ENCODE peak calls at places on chromosomes 2 and 18, in ten cellular contexts. One of them, this sample, is unnamed.

GRCh38 chr2:96359310-96359709 is 23.7 kb downstream of the NCAPH start:
- DNase-seq in dorsolateral prefrontal cortex: peak; percentile 63
- DNase-seq in fibroblast of the aortic adventitia: no peak
- DNase-seq in psoas muscle: no peak
- DNase-seq in fibroblast of mammary gland: no peak
- DNase-seq in HFFc6: no peak
- DNase-seq in WTC11: no peak
- DNase-seq in nephron progenitor cell: no peak
- DNase-seq in left lung: peak; percentile 40
- DNase-seq in adrenal gland: peak; percentile 26
- DNase-seq in this sample: no peak

GRCh38 chr2:94767336-94767735 is 103.9 kb upstream of the TEKT4 start:
- DNase-seq in adrenal gland: no peak
- DNase-seq in nephron progenitor cell: no peak
- DNase-seq in left lung: no peak
- DNase-seq in dorsolateral prefrontal cortex: no peak
- DNase-seq in psoas muscle: no peak
- DNase-seq in fibroblast of the aortic adventitia: no peak
- DNase-seq in fibroblast of mammary gland: no peak
- DNase-seq in HFFc6: no peak
- DNase-seq in WTC11: no peak
- DNase-seq in this sample: no peak

GRCh38 chr2:109226612-109227011 is 97.6 kb downstream of the SH3RF3 start:
- DNase-seq in dorsolateral prefrontal cortex: no peak
- DNase-seq in WTC11: no peak
- DNase-seq in psoas muscle: no peak
- DNase-seq in fibroblast of mammary gland: no peak
- DNase-seq in HFFc6: no peak
- DNase-seq in nephron progenitor cell: no peak
- DNase-seq in adrenal gland: no peak
- DNase-seq in fibroblast of the aortic adventitia: no peak
- DNase-seq in left lung: no peak
- DNase-seq in this sample: no peak

GRCh38 chr2:127498386-127498785 is 27.9 kb downstream of the IWS1 start:
- DNase-seq in HFFc6: peak; percentile 66
- DNase-seq in adrenal gland: no peak
- DNase-seq in left lung: no peak
- DNase-seq in psoas muscle: no peak
- DNase-seq in nephron progenitor cell: no peak
- DNase-seq in dorsolateral prefrontal cortex: no peak
- DNase-seq in WTC11: no peak
- DNase-seq in fibroblast of the aortic adventitia: peak; percentile 21
- DNase-seq in fibroblast of mammary gland: peak; percentile 81
- DNase-seq in this sample: no peak

GRCh38 chr2:203763425-203764272 is 57.2 kb downstream of the CD28 start:
- DNase-seq in WTC11: no peak
- DNase-seq in left lung: no peak
- DNase-seq in nephron progenitor cell: no peak
- DNase-seq in fibroblast of the aortic adventitia: no peak
- DNase-seq in adrenal gland: no peak
- DNase-seq in psoas muscle: no peak
- DNase-seq in HFFc6: no peak
- DNase-seq in fibroblast of mammary gland: no peak
- DNase-seq in dorsolateral prefrontal cortex: no peak
- DNase-seq in this sample: no peak

GRCh38 chr2:217797661-217798069 is 205.1 kb downstream of the TNS1 start:
- DNase-seq in HFFc6: no peak
- DNase-seq in left lung: no peak
- DNase-seq in psoas muscle: peak; percentile 87
- DNase-seq in nephron progenitor cell: no peak
- DNase-seq in fibroblast of mammary gland: peak; percentile 32
- DNase-seq in dorsolateral prefrontal cortex: no peak
- DNase-seq in fibroblast of the aortic adventitia: no peak
- DNase-seq in WTC11: no peak
- DNase-seq in adrenal gland: no peak
- DNase-seq in this sample: no peak

GRCh38 chr2:230666885-230667712 is 45.5 kb upstream of the CAB39 start:
- DNase-seq in nephron progenitor cell: no peak
- DNase-seq in HFFc6: peak; percentile 70
- DNase-seq in psoas muscle: peak; percentile 80
- DNase-seq in fibroblast of the aortic adventitia: peak; percentile 73
- DNase-seq in fibroblast of mammary gland: peak; percentile 77
- DNase-seq in left lung: peak; percentile 63
- DNase-seq in dorsolateral prefrontal cortex: no peak
- DNase-seq in adrenal gland: no peak
- DNase-seq in WTC11: no peak
- DNase-seq in this sample: no peak

GRCh38 chr18:44564922-44565321 is 115.8 kb upstream of the SETBP1 start:
- DNase-seq in adrenal gland: no peak
- DNase-seq in left lung: no peak
- DNase-seq in fibroblast of the aortic adventitia: peak; percentile 58
- DNase-seq in HFFc6: peak; percentile 48
- DNase-seq in fibroblast of mammary gland: peak; percentile 34
- DNase-seq in dorsolateral prefrontal cortex: no peak
- DNase-seq in nephron progenitor cell: no peak
- DNase-seq in psoas muscle: no peak
- DNase-seq in WTC11: no peak
- DNase-seq in this sample: no peak

GRCh38 chr2:127418300-127419111 is at the start of gene PROC:
- DNase-seq in nephron progenitor cell: no peak
- DNase-seq in psoas muscle: no peak
- DNase-seq in fibroblast of mammary gland: no peak
- DNase-seq in dorsolateral prefrontal cortex: no peak
- DNase-seq in left lung: no peak
- DNase-seq in adrenal gland: no peak
- DNase-seq in HFFc6: no peak
- DNase-seq in fibroblast of the aortic adventitia: no peak
- DNase-seq in WTC11: no peak
- DNase-seq in this sample: no peak

GRCh38 chr2:101114815-101115214 is 36.4 kb downstream of the TBC1D8 start:
- DNase-seq in fibroblast of mammary gland: no peak
- DNase-seq in nephron progenitor cell: no peak
- DNase-seq in psoas muscle: peak; percentile 74
- DNase-seq in fibroblast of the aortic adventitia: no peak
- DNase-seq in adrenal gland: peak; percentile 25
- DNase-seq in WTC11: no peak
- DNase-seq in left lung: peak; percentile 64
- DNase-seq in dorsolateral prefrontal cortex: no peak
- DNase-seq in HFFc6: no peak
- DNase-seq in this sample: no peak

GRCh38 chr2:98422449-98422848 is 22.2 kb upstream of the INPP4A start:
- DNase-seq in HFFc6: no peak
- DNase-seq in fibroblast of mammary gland: no peak
- DNase-seq in psoas muscle: no peak
- DNase-seq in fibroblast of the aortic adventitia: no peak
- DNase-seq in dorsolateral prefrontal cortex: no peak
- DNase-seq in nephron progenitor cell: no peak
- DNase-seq in left lung: no peak
- DNase-seq in adrenal gland: no peak
- DNase-seq in WTC11: no peak
- DNase-seq in this sample: no peak

GRCh38 chr2:75356857-75357256 is 157.5 kb upstream of the TACR1 start:
- DNase-seq in fibroblast of mammary gland: no peak
- DNase-seq in fibroblast of the aortic adventitia: no peak
- DNase-seq in HFFc6: no peak
- DNase-seq in nephron progenitor cell: no peak
- DNase-seq in psoas muscle: no peak
- DNase-seq in left lung: no peak
- DNase-seq in adrenal gland: no peak
- DNase-seq in dorsolateral prefrontal cortex: no peak
- DNase-seq in WTC11: no peak
- DNase-seq in this sample: no peak

GRCh38 chr2:237122214-237122666 is 36.6 kb downstream of the COPS8 start:
- DNase-seq in nephron progenitor cell: peak; percentile 60
- DNase-seq in left lung: peak; percentile 79
- DNase-seq in HFFc6: peak; percentile 77
- DNase-seq in dorsolateral prefrontal cortex: peak; percentile 51
- DNase-seq in fibroblast of the aortic adventitia: peak; percentile 83
- DNase-seq in WTC11: peak; percentile 83
- DNase-seq in fibroblast of mammary gland: peak; percentile 89
- DNase-seq in psoas muscle: peak; percentile 87
- DNase-seq in adrenal gland: peak; percentile 79
- DNase-seq in this sample: peak; percentile 52

GRCh38 chr2:48228345-48228684 is 301.6 kb upstream of the STON1 start:
- DNase-seq in fibroblast of mammary gland: no peak
- DNase-seq in adrenal gland: no peak
- DNase-seq in dorsolateral prefrontal cortex: no peak
- DNase-seq in WTC11: no peak
- DNase-seq in psoas muscle: no peak
- DNase-seq in left lung: no peak
- DNase-seq in nephron progenitor cell: no peak
- DNase-seq in fibroblast of the aortic adventitia: no peak
- DNase-seq in HFFc6: no peak
- DNase-seq in this sample: no peak

GRCh38 chr18:74278058-74278457 is 13.7 kb downstream of the CYB5A start:
- DNase-seq in left lung: no peak
- DNase-seq in WTC11: no peak
- DNase-seq in dorsolateral prefrontal cortex: no peak
- DNase-seq in HFFc6: no peak
- DNase-seq in psoas muscle: no peak
- DNase-seq in adrenal gland: no peak
- DNase-seq in fibroblast of the aortic adventitia: no peak
- DNase-seq in fibroblast of mammary gland: no peak
- DNase-seq in nephron progenitor cell: no peak
- DNase-seq in this sample: no peak

GRCh38 chr2:129907256-129907973 is 72.1 kb upstream of the RAB6C start:
- DNase-seq in dorsolateral prefrontal cortex: no peak
- DNase-seq in fibroblast of the aortic adventitia: no peak
- DNase-seq in adrenal gland: no peak
- DNase-seq in HFFc6: no peak
- DNase-seq in psoas muscle: no peak
- DNase-seq in nephron progenitor cell: no peak
- DNase-seq in fibroblast of mammary gland: no peak
- DNase-seq in left lung: peak; percentile 10
- DNase-seq in WTC11: no peak
- DNase-seq in this sample: no peak

GRCh38 chr18:36821681-36822080 is 7.1 kb downstream of the TPGS2 start:
- DNase-seq in nephron progenitor cell: no peak
- DNase-seq in left lung: no peak
- DNase-seq in dorsolateral prefrontal cortex: no peak
- DNase-seq in adrenal gland: no peak
- DNase-seq in WTC11: no peak
- DNase-seq in HFFc6: no peak
- DNase-seq in fibroblast of mammary gland: no peak
- DNase-seq in psoas muscle: no peak
- DNase-seq in fibroblast of the aortic adventitia: no peak
- DNase-seq in this sample: no peak
- TF ChIP-seq CTCF in nephron progenitor cell: no peak
- TF ChIP-seq CTCF in left lung: no peak
- TF ChIP-seq CTCF in dorsolateral prefrontal cortex: no peak
- TF ChIP-seq CTCF in adrenal gland: no peak
- TF ChIP-seq CTCF in WTC11: no peak
- TF ChIP-seq CTCF in HFFc6: no peak
- TF ChIP-seq CTCF in fibroblast of mammary gland: no peak
- TF ChIP-seq CTCF in psoas muscle: no peak
- TF ChIP-seq CTCF in fibroblast of the aortic adventitia: no peak
- TF ChIP-seq CTCF in this sample: no peak

GRCh38 chr18:51559902-51560287 is 362.4 kb upstream of the MEX3C start:
- DNase-seq in WTC11: no peak
- DNase-seq in HFFc6: no peak
- DNase-seq in dorsolateral prefrontal cortex: no peak
- DNase-seq in nephron progenitor cell: no peak
- DNase-seq in psoas muscle: no peak
- DNase-seq in adrenal gland: no peak
- DNase-seq in left lung: no peak
- DNase-seq in fibroblast of the aortic adventitia: no peak
- DNase-seq in fibroblast of mammary gland: no peak
- DNase-seq in this sample: no peak
- TF ChIP-seq CTCF in WTC11: no peak
- TF ChIP-seq CTCF in HFFc6: no peak
- TF ChIP-seq CTCF in dorsolateral prefrontal cortex: no peak
- TF ChIP-seq CTCF in nephron progenitor cell: no peak
- TF ChIP-seq CTCF in psoas muscle: no peak
- TF ChIP-seq CTCF in adrenal gland: no peak
- TF ChIP-seq CTCF in left lung: no peak
- TF ChIP-seq CTCF in fibroblast of the aortic adventitia: no peak
- TF ChIP-seq CTCF in fibroblast of mammary gland: no peak
- TF ChIP-seq CTCF in this sample: no peak

GRCh38 chr2:199946196-199946595 is 9.1 kb downstream of the TYW5 start:
- DNase-seq in dorsolateral prefrontal cortex: no peak
- DNase-seq in left lung: no peak
- DNase-seq in fibroblast of mammary gland: no peak
- DNase-seq in psoas muscle: no peak
- DNase-seq in WTC11: no peak
- DNase-seq in nephron progenitor cell: no peak
- DNase-seq in HFFc6: no peak
- DNase-seq in adrenal gland: no peak
- DNase-seq in fibroblast of the aortic adventitia: no peak
- DNase-seq in this sample: no peak

GRCh38 chr2:199943373-199943772 is 11.9 kb downstream of the TYW5 start:
- DNase-seq in HFFc6: no peak
- DNase-seq in fibroblast of the aortic adventitia: no peak
- DNase-seq in dorsolateral prefrontal cortex: no peak
- DNase-seq in left lung: no peak
- DNase-seq in WTC11: no peak
- DNase-seq in nephron progenitor cell: no peak
- DNase-seq in fibroblast of mammary gland: no peak
- DNase-seq in psoas muscle: no peak
- DNase-seq in adrenal gland: no peak
- DNase-seq in this sample: no peak

GRCh38 chr2:199936554-199936953 is 18.7 kb downstream of the TYW5 start:
- DNase-seq in fibroblast of mammary gland: no peak
- DNase-seq in psoas muscle: no peak
- DNase-seq in fibroblast of the aortic adventitia: no peak
- DNase-seq in dorsolateral prefrontal cortex: no peak
- DNase-seq in adrenal gland: no peak
- DNase-seq in WTC11: no peak
- DNase-seq in HFFc6: no peak
- DNase-seq in left lung: no peak
- DNase-seq in nephron progenitor cell: no peak
- DNase-seq in this sample: no peak

GRCh38 chr2:199940373-199940772 is 14.9 kb downstream of the TYW5 start:
- DNase-seq in nephron progenitor cell: no peak
- DNase-seq in fibroblast of the aortic adventitia: peak; percentile 27
- DNase-seq in HFFc6: peak; percentile 23
- DNase-seq in psoas muscle: no peak
- DNase-seq in WTC11: no peak
- DNase-seq in adrenal gland: peak; percentile 40
- DNase-seq in fibroblast of mammary gland: peak; percentile 43
- DNase-seq in dorsolateral prefrontal cortex: no peak
- DNase-seq in left lung: no peak
- DNase-seq in this sample: no peak
- TF ChIP-seq CTCF in nephron progenitor cell: no peak
- TF ChIP-seq CTCF in fibroblast of the aortic adventitia: peak; percentile 31
- TF ChIP-seq CTCF in HFFc6: peak; percentile 71
- TF ChIP-seq CTCF in psoas muscle: peak; percentile 43
- TF ChIP-seq CTCF in WTC11: no peak
- TF ChIP-seq CTCF in adrenal gland: peak; percentile 59
- TF ChIP-seq CTCF in fibroblast of mammary gland: peak; percentile 35
- TF ChIP-seq CTCF in dorsolateral prefrontal cortex: peak; percentile 40
- TF ChIP-seq CTCF in left lung: no peak
- TF ChIP-seq CTCF in this sample: peak; percentile 66

DNA sequence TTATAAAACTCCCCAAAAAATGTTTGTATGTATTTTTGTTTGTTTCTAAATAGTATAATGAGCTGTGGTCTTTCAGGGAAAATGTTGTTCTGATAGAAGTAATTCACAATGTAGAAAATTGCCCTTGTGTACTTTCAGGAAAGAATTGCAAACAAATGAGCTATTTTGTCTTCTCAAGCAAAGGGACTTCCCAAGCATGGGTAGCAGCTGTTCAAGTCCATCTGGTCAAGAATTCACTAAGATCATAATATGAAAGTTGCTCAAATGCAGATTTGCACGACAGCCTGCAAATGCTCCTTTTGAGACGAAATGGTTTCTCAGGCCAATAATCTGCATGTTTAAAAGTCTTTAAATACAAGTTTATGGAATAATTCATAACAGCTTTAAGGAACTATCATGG is 51.9 kb upstream of the HNMT start:
- DNase-seq in psoas muscle: no peak
- DNase-seq in fibroblast of mammary gland: no peak
- DNase-seq in adrenal gland: no peak
- DNase-seq in HFFc6: no peak
- DNase-seq in nephron progenitor cell: no peak
- DNase-seq in fibroblast of the aortic adventitia: no peak
- DNase-seq in dorsolateral prefrontal cortex: no peak
- DNase-seq in WTC11: no peak
- DNase-seq in left lung: no peak
- DNase-seq in this sample: no peak
- TF ChIP-seq CTCF in psoas muscle: no peak
- TF ChIP-seq CTCF in fibroblast of mammary gland: no peak
- TF ChIP-seq CTCF in adrenal gland: no peak
- TF ChIP-seq CTCF in HFFc6: no peak
- TF ChIP-seq CTCF in nephron progenitor cell: no peak
- TF ChIP-seq CTCF in fibroblast of the aortic adventitia: no peak
- TF ChIP-seq CTCF in dorsolateral prefrontal cortex: no peak
- TF ChIP-seq CTCF in WTC11: no peak
- TF ChIP-seq CTCF in left lung: no peak
- TF ChIP-seq CTCF in this sample: no peak

This sample was measured in neural crest cell.